ENCODE peak calls at places on chromosome 15, in four cellular contexts. One of them, this sample, is unnamed.

GRCh38 chr15:72382146-72382545 is 6.3 kb upstream of the HEXA start:
- DNase-seq in HCT116: no peak
- DNase-seq in esophagus muscularis mucosa: no peak
- DNase-seq in transverse colon: no peak
- DNase-seq in this sample: no peak

GRCh38 chr15:31236184-31237041 is 90.2 kb upstream of the KLF13 start:
- DNase-seq in HCT116: no peak
- DNase-seq in esophagus muscularis mucosa: peak
- DNase-seq in transverse colon: peak
- DNase-seq in this sample: peak

GRCh38 chr15:69061414-69061842 is 46.9 kb downstream of the NOX5 start:
- DNase-seq in HCT116: no peak
- DNase-seq in esophagus muscularis mucosa: no peak
- DNase-seq in transverse colon: no peak
- DNase-seq in this sample: no peak

GRCh38 chr15:59539799-59540198 is 71.8 kb upstream of the GCNT3 start:
- DNase-seq in HCT116: no peak
- DNase-seq in esophagus muscularis mucosa: no peak
- DNase-seq in transverse colon: no peak
- DNase-seq in this sample: no peak

GRCh38 chr15:83206971-83207621 is 527 bp downstream of the HDGFL3 start:
- DNase-seq in HCT116: no peak
- DNase-seq in esophagus muscularis mucosa: no peak
- DNase-seq in transverse colon: peak
- DNase-seq in this sample: peak

GRCh38 chr15:87757084-87757483 is 499.5 kb downstream of the NTRK3 start:
- DNase-seq in HCT116: no peak
- DNase-seq in esophagus muscularis mucosa: no peak
- DNase-seq in transverse colon: no peak
- DNase-seq in this sample: no peak

GRCh38 chr15:98745650-98746374 is 97.5 kb downstream of the IGF1R start:
- DNase-seq in HCT116: no peak
- DNase-seq in esophagus muscularis mucosa: no peak
- DNase-seq in transverse colon: no peak
- DNase-seq in this sample: no peak

GRCh38 chr15:82810061-82810862 is 834 bp downstream of the WHAMM start:
- DNase-seq in HCT116: no peak
- DNase-seq in esophagus muscularis mucosa: no peak
- DNase-seq in transverse colon: peak
- DNase-seq in this sample: peak

GRCh38 chr15:64865998-64866520 is 24.3 kb downstream of the PLEKHO2 start:
- DNase-seq in HCT116: no peak
- DNase-seq in esophagus muscularis mucosa: no peak
- DNase-seq in transverse colon: peak
- DNase-seq in this sample: no peak

GRCh38 chr15:87752250-87752951 is 504.1 kb downstream of the NTRK3 start:
- DNase-seq in HCT116: no peak
- DNase-seq in esophagus muscularis mucosa: no peak
- DNase-seq in transverse colon: no peak
- DNase-seq in this sample: no peak

DNA sequence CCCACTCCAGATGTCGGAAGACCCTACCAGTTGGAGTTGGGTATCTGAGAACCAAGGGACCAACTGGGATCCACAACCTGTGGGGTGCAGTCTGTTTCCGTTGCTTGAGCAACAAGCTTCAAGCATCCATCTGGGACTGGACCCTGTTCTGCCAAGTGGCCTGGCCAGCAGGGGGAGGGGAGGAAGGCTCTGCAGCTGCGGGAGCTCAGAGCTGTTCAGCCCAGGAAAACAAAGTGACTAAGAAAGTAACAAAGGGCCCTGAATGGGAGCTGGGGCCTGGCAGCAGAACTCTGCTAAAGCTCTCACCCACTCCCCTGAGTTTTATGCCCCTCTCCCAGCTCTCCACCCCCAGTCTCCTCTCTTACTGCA is 2.7 kb downstream of the TYRO3 start:
- DNase-seq in HCT116: no peak
- DNase-seq in esophagus muscularis mucosa: no peak
- DNase-seq in transverse colon: peak
- DNase-seq in this sample: no peak
- TF ChIP-seq CTCF in HCT116: no peak
- TF ChIP-seq CTCF in esophagus muscularis mucosa: no peak
- TF ChIP-seq CTCF in transverse colon: no peak
- TF ChIP-seq CTCF in this sample: no peak

GRCh38 chr15:42078903-42079302 is 15.5 kb downstream of the PLA2G4D start:
- DNase-seq in HCT116: no peak
- DNase-seq in esophagus muscularis mucosa: no peak
- DNase-seq in transverse colon: no peak
- DNase-seq in this sample: no peak
- TF ChIP-seq POLR2AphosphoS5 in HCT116: no peak
- TF ChIP-seq POLR2AphosphoS5 in esophagus muscularis mucosa: no peak
- TF ChIP-seq POLR2AphosphoS5 in transverse colon: no peak
- TF ChIP-seq POLR2AphosphoS5 in this sample: no peak

DNA sequence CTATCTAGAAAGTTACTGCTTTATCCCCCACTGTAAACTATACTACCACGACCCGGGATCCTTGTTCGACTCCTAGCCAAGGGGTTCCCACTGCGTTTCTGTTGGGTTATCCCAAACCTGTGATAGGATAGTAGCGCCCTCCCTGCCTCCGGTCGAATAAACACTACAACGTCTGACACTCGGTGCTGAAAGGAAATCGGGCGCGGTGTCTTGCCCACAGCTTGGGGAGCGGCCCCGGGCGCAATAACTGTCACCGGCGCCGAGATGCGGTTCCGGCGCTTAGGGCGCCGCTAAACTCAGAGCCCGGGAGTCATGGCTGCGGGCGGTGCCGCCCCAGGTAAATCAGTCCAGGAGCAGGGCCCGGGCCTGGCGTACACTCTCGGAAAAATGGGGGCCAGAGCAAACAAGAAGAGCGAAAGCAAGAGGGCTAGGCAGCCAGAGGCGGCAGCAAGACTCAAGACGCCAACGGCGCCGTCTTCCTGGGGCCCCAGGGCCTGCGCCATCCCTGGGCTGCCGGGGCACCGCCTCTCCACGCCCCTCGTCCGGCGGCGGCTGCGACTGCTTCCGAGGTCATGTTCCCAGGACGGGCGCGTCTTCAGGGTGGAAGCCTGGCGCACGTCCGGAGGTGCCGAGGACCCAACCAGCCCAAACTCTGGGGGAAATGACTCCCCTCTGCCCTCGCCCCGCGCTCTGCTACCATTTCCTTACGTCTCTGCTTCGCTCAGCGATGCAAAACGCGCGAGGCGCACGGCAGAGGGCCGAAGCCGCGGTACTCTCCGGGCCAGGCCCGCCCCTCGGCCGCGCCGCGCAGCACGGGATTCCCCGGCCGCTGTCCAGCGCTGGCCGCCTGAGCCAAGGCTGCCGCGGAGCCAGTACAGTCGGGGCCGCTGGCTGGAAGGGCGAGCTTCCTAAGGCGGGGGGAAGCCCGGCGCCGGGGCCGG is at the start of gene DUT:
- DNase-seq in HCT116: peak
- DNase-seq in esophagus muscularis mucosa: peak
- DNase-seq in transverse colon: peak
- DNase-seq in this sample: peak
- TF ChIP-seq CTCF in HCT116: no peak
- TF ChIP-seq CTCF in esophagus muscularis mucosa: no peak
- TF ChIP-seq CTCF in transverse colon: no peak
- TF ChIP-seq CTCF in this sample: no peak

GRCh38 chr15:95558916-95559315 is 771.6 kb upstream of the NR2F2 start:
- DNase-seq in HCT116: no peak
- DNase-seq in esophagus muscularis mucosa: no peak
- DNase-seq in transverse colon: no peak
- DNase-seq in this sample: no peak

GRCh38 chr15:95557226-95558046 is 773.1 kb upstream of the NR2F2 start:
- DNase-seq in HCT116: peak
- DNase-seq in esophagus muscularis mucosa: no peak
- DNase-seq in transverse colon: no peak
- DNase-seq in this sample: no peak

GRCh38 chr15:95561463-95561862 is 769.0 kb upstream of the NR2F2 start:
- DNase-seq in HCT116: no peak
- DNase-seq in esophagus muscularis mucosa: no peak
- DNase-seq in transverse colon: no peak
- DNase-seq in this sample: no peak

GRCh38 chr15:95558131-95558530 is 772.4 kb upstream of the NR2F2 start:
- DNase-seq in HCT116: peak
- DNase-seq in esophagus muscularis mucosa: no peak
- DNase-seq in transverse colon: no peak
- DNase-seq in this sample: no peak

GRCh38 chr15:95559875-95560394 is 770.6 kb upstream of the NR2F2 start:
- DNase-seq in HCT116: peak
- DNase-seq in esophagus muscularis mucosa: no peak
- DNase-seq in transverse colon: no peak
- DNase-seq in this sample: no peak
- TF ChIP-seq POLR2AphosphoS5 in HCT116: peak
- TF ChIP-seq POLR2AphosphoS5 in esophagus muscularis mucosa: no peak
- TF ChIP-seq POLR2AphosphoS5 in transverse colon: no peak
- TF ChIP-seq POLR2AphosphoS5 in this sample: no peak

GRCh38 chr15:85897818-85898717 is 103.3 kb upstream of the KLHL25 start:
- DNase-seq in HCT116: no peak
- DNase-seq in esophagus muscularis mucosa: no peak
- DNase-seq in transverse colon: no peak
- DNase-seq in this sample: no peak
- TF ChIP-seq CTCF in HCT116: no peak
- TF ChIP-seq CTCF in esophagus muscularis mucosa: no peak
- TF ChIP-seq CTCF in transverse colon: no peak
- TF ChIP-seq CTCF in this sample: no peak

GRCh38 chr15:73950479-73951043 is 24.3 kb downstream of the LOXL1 start:
- DNase-seq in HCT116: no peak
- DNase-seq in esophagus muscularis mucosa: no peak
- DNase-seq in transverse colon: no peak
- DNase-seq in this sample: no peak
- TF ChIP-seq POLR2AphosphoS5 in HCT116: no peak
- TF ChIP-seq POLR2AphosphoS5 in esophagus muscularis mucosa: no peak
- TF ChIP-seq POLR2AphosphoS5 in transverse colon: no peak
- TF ChIP-seq POLR2AphosphoS5 in this sample: no peak

GRCh38 chr15:45134682-45135604 is 5.1 kb downstream of the DUOX1 start:
- DNase-seq in HCT116: no peak
- DNase-seq in esophagus muscularis mucosa: no peak
- DNase-seq in transverse colon: peak
- DNase-seq in this sample: peak
- TF ChIP-seq CTCF in HCT116: no peak
- TF ChIP-seq CTCF in esophagus muscularis mucosa: no peak
- TF ChIP-seq CTCF in transverse colon: no peak
- TF ChIP-seq CTCF in this sample: no peak

GRCh38 chr15:63238181-63238580 is 39.2 kb upstream of the APH1B start:
- DNase-seq in HCT116: no peak
- DNase-seq in esophagus muscularis mucosa: no peak
- DNase-seq in transverse colon: no peak
- DNase-seq in this sample: no peak

GRCh38 chr15:63234479-63234878 is 42.9 kb upstream of the APH1B start:
- DNase-seq in HCT116: no peak
- DNase-seq in esophagus muscularis mucosa: no peak
- DNase-seq in transverse colon: peak
- DNase-seq in this sample: no peak

GRCh38 chr15:63233667-63234419 is 43.6 kb upstream of the APH1B start:
- DNase-seq in HCT116: no peak
- DNase-seq in esophagus muscularis mucosa: no peak
- DNase-seq in transverse colon: no peak
- DNase-seq in this sample: no peak

GRCh38 chr15:63238796-63239195 is 38.6 kb upstream of the APH1B start:
- DNase-seq in HCT116: no peak
- DNase-seq in esophagus muscularis mucosa: no peak
- DNase-seq in transverse colon: no peak
- DNase-seq in this sample: no peak

GRCh38 chr15:63236272-63236671 is 41.1 kb upstream of the APH1B start:
- DNase-seq in HCT116: no peak
- DNase-seq in esophagus muscularis mucosa: no peak
- DNase-seq in transverse colon: no peak
- DNase-seq in this sample: no peak
- TF ChIP-seq POLR2AphosphoS5 in HCT116: no peak
- TF ChIP-seq POLR2AphosphoS5 in esophagus muscularis mucosa: no peak
- TF ChIP-seq POLR2AphosphoS5 in transverse colon: no peak
- TF ChIP-seq POLR2AphosphoS5 in this sample: no peak

GRCh38 chr15:79853492-79854328 is 43.1 kb downstream of the MTHFS start:
- DNase-seq in HCT116: peak
- DNase-seq in esophagus muscularis mucosa: no peak
- DNase-seq in transverse colon: peak
- DNase-seq in this sample: peak
- TF ChIP-seq CTCF in HCT116: peak
- TF ChIP-seq CTCF in esophagus muscularis mucosa: peak
- TF ChIP-seq CTCF in transverse colon: peak
- TF ChIP-seq CTCF in this sample: peak

GRCh38 chr15:42275780-42276395 is 2.7 kb upstream of the TMEM87A start:
- DNase-seq in HCT116: no peak
- DNase-seq in esophagus muscularis mucosa: no peak
- DNase-seq in transverse colon: no peak
- DNase-seq in this sample: no peak

GRCh38 chr15:42272768-42273098 is 268 bp upstream of the GANC start:
- DNase-seq in HCT116: no peak
- DNase-seq in esophagus muscularis mucosa: no peak
- DNase-seq in transverse colon: no peak
- DNase-seq in this sample: no peak

GRCh38 chr15:42273099-42273899 is at the start of the genes GANC and TMEM87A:
- DNase-seq in HCT116: peak
- DNase-seq in esophagus muscularis mucosa: peak
- DNase-seq in transverse colon: peak
- DNase-seq in this sample: peak

GRCh38 chr15:42274693-42274971 is 1.4 kb upstream of the TMEM87A start:
- DNase-seq in HCT116: no peak
- DNase-seq in esophagus muscularis mucosa: no peak
- DNase-seq in transverse colon: peak
- DNase-seq in this sample: no peak

GRCh38 chr15:42273900-42274692 is 863 bp upstream of the TMEM87A start:
- DNase-seq in HCT116: no peak
- DNase-seq in esophagus muscularis mucosa: peak
- DNase-seq in transverse colon: peak
- DNase-seq in this sample: peak
- TF ChIP-seq POLR2AphosphoS5 in HCT116: no peak
- TF ChIP-seq POLR2AphosphoS5 in esophagus muscularis mucosa: no peak
- TF ChIP-seq POLR2AphosphoS5 in transverse colon: peak
- TF ChIP-seq POLR2AphosphoS5 in this sample: no peak